ENCODE peak calls at places on chromosomes 5 and 9, in six cellular contexts. N is psoas muscle, G is mammary epithelial cell, X is aorta, V is SJSA1, Z is RWPE2. A is an unnamed sample. For H3K9me3, the result is how much of the 10 kb centered on the place peaks cover.

GRCh38 chr5:138738399-138738798 is 14.8 kb upstream of the CTNNA1 start:
- DNase-seq in N (no peak), G (no peak), X (no peak), V (no peak), Z (no peak), A (no peak)

GRCh38 chr5:179114756-179115155 is 54.6 kb downstream of the ZNF354C start:
- DNase-seq in N (no peak), G (no peak), X (no peak), V (no peak), Z (peak), A (no peak)

GRCh38 chr5:57450991-57451876 is 31.4 kb downstream of the ACTBL2 start:
- DNase-seq in N (no peak), G (no peak), X (no peak), V (peak), Z (no peak), A (no peak)

GRCh38 chr9:108478431-108478837 is 377.4 kb downstream of the ACTL7B start:
- DNase-seq in N (peak), G (peak), X (peak), V (no peak), Z (peak), A (no peak)

GRCh38 chr5:8517461-8517860 is 648.5 kb downstream of the MTRR start:
- DNase-seq in N (no peak), G (peak), X (no peak), V (no peak), Z (no peak), A (no peak)

GRCh38 chr9:16333697-16334096 is 536.8 kb downstream of the BNC2 start:
- DNase-seq in N (no peak), G (no peak), X (no peak), V (no peak), Z (no peak), A (no peak)

GRCh38 chr9:72299017-72299603 is 65.9 kb downstream of the ZFAND5 start:
- DNase-seq in N (no peak), G (no peak), X (no peak), V (no peak), Z (no peak), A (no peak)

GRCh38 chr5:134122530-134122929 is 8.0 kb downstream of the TCF7 start:
- DNase-seq in N (no peak), G (no peak), X (no peak), V (no peak), Z (no peak), A (peak)

GRCh38 chr5:150789943-150790611 is 11.5 kb downstream of the SMIM3 start:
- DNase-seq in N (peak), G (peak), X (peak), V (peak), Z (peak), A (no peak)

GRCh38 chr9:81396528-81396927 is 292.8 kb downstream of the TLE1 start:
- DNase-seq in N (no peak), G (no peak), X (no peak), V (no peak), Z (no peak), A (no peak)

GRCh38 chr5:76943006-76943405 is 9.8 kb upstream of the CRHBP start:
- DNase-seq in N (no peak), G (no peak), X (no peak), V (no peak), Z (no peak), A (no peak)

GRCh38 chr5:96408276-96408777 is 24.7 kb downstream of the PCSK1 start:
- DNase-seq in N (no peak), G (peak), X (no peak), V (no peak), Z (peak), A (no peak)

GRCh38 chr5:111731638-111732037 is 25.4 kb downstream of the NREP start:
- DNase-seq in N (no peak), G (no peak), X (no peak), V (no peak), Z (no peak), A (no peak)

GRCh38 chr5:73748510-73749410 is 122.8 kb downstream of the ARHGEF28 start:
- DNase-seq in N (peak), G (no peak), X (peak), V (no peak), Z (no peak), A (no peak)

GRCh38 chr9:4842213-4842612 is 49.5 kb downstream of the RCL1 start:
- DNase-seq in N (no peak), G (no peak), X (no peak), V (no peak), Z (no peak), A (no peak)

GRCh38 chr9:81207651-81208050 is 481.7 kb downstream of the TLE1 start:
- DNase-seq in N (no peak), G (no peak), X (no peak), V (no peak), Z (no peak), A (no peak)

GRCh38 chr5:81249240-81249639 is 16.1 kb downstream of the CKMT2 start:
- DNase-seq in N (no peak), G (no peak), X (no peak), V (no peak), Z (no peak), A (no peak)

GRCh38 chr9:3299872-3300271 is 225.9 kb downstream of the RFX3 start:
- DNase-seq in N (no peak), G (no peak), X (no peak), V (no peak), Z (no peak), A (no peak)

GRCh38 chr5:125950012-125950411 is 473.2 kb upstream of the GRAMD2B start:
- DNase-seq in N (no peak), G (no peak), X (no peak), V (no peak), Z (no peak), A (no peak)

GRCh38 chr9:78439866-78440830 is 143.2 kb downstream of the PSAT1 start:
- DNase-seq in N (no peak), G (no peak), X (no peak), V (peak), Z (no peak), A (no peak)

GRCh38 chr5:137176126-137176525 is 323.0 kb downstream of the SPOCK1 start:
- DNase-seq in N (no peak), G (no peak), X (no peak), V (no peak), Z (no peak), A (no peak)

GRCh38 chr5:125316913-125317545 is 570.6 kb upstream of the ZNF608 start:
- DNase-seq in N (no peak), G (no peak), X (no peak), V (no peak), Z (no peak), A (no peak)

GRCh38 chr9:40911647-40912046 is 216.8 kb downstream of the FOXD4L6 start:
- DNase-seq in N (no peak), G (no peak), X (no peak), V (no peak), Z (no peak), A (no peak)

GRCh38 chr9:40913096-40913719 is 215.3 kb downstream of the FOXD4L6 start:
- DNase-seq in N (no peak), G (no peak), X (no peak), V (no peak), Z (no peak), A (no peak)

GRCh38 chr9:40913928-40914673 is 214.4 kb downstream of the FOXD4L6 start:
- DNase-seq in N (no peak), G (no peak), X (no peak), V (no peak), Z (no peak), A (no peak)

GRCh38 chr9:40907657-40908624 is 220.5 kb downstream of the FOXD4L6 start:
- DNase-seq in N (no peak), G (no peak), X (no peak), V (no peak), Z (no peak), A (no peak)

DNA sequence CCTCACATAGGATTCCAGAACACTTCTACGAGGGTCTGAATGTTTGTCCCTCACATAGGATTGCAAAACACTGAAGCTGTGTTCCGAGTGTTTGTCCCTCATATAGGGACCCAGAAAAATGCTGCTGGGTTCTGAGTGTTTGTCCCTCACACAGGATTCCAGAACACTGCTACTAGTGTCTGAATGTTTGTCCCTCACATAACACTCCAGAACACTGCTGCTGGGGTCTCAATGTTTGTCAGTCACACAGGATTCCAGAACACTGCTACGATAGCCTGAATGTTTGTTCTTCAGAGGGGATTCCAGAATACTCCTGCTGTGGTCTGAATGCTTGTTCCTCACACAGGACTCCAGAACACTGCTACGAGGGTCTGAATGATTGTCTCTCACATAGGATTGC is 218.7 kb downstream of the FOXD4L6 start:
- DNase-seq in N (no peak), G (no peak), X (no peak), V (no peak), Z (no peak), A (no peak)
- H3K9me3 ChIP-seq in N (half or more), G (under half), X (half or more), V (under half), Z (under half), A (half or more)

GRCh38 chr5:171315925-171316257 is 6.8 kb downstream of the TLX3 start:
- DNase-seq in N (no peak), G (no peak), X (no peak), V (no peak), Z (no peak), A (no peak)
- H3K9me3 ChIP-seq in N (under half), G (under half), X (under half), V (under half), Z (under half), A (under half)

GRCh38 chr5:3103241-3103855 is 351.9 kb upstream of the IRX2 start:
- DNase-seq in N (no peak), G (no peak), X (no peak), V (no peak), Z (no peak), A (no peak)

GRCh38 chr5:3102531-3102930 is 351.1 kb upstream of the IRX2 start:
- DNase-seq in N (no peak), G (no peak), X (no peak), V (no peak), Z (no peak), A (no peak)

GRCh38 chr5:3099954-3100353 is 348.5 kb upstream of the IRX2 start:
- DNase-seq in N (no peak), G (no peak), X (no peak), V (no peak), Z (no peak), A (no peak)

GRCh38 chr5:3100921-3101551 is 349.6 kb upstream of the IRX2 start:
- DNase-seq in N (no peak), G (no peak), X (no peak), V (no peak), Z (no peak), A (no peak)

GRCh38 chr5:3101561-3101960 is 350.1 kb upstream of the IRX2 start:
- DNase-seq in N (no peak), G (no peak), X (no peak), V (no peak), Z (no peak), A (no peak)
- H3K9me3 ChIP-seq in N (under half), G (under half), X (under half), V (under half), Z (under half), A (under half)

GRCh38 chr9:61666310-61666709 is 476.5 kb downstream of the SPATA31A7 start:
- DNase-seq in N (no peak), G (no peak), X (no peak), V (no peak), Z (no peak), A (no peak)
- H3K9me3 ChIP-seq in N (under half), G (under half), X (under half), V (under half), Z (under half), A (under half)

DNA sequence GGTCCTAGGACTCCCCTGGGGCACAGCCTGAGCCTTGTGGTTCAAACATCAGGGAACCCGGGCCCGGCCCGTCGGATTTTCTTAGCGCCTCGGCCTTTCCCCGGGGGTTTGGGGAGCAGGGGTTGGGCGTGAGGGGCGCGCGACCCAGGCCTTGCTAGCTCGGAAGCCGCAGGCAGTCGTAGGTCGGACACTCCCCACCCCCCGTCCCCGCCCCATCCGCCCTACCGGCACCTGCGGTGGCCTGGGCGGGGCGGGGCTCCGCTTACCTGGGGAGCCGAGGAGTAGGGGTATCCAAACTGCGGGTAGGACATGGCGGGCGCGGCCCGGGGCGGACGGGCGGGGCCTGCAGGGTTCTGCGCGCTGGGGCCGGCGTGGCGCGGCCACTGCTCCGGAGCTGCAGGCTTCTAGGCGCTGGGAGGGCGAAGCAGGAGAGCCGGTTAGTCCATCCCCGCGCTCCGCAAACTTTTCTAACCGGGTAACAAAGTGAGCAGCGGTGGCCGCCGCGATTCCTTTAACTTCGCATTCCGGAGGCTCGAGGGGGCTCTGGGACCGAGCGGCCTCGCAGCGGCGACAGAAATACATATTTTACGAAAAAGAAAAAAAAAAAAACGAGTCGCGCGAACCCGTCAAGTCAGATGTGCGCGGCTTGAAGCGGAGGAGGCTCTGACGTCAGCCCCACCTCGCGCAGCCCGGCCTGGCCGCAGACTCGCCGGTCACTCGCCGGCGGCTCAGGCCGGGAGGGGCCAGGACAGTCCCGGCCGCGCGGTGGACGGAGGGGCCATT is at the start of gene IRX4:
- DNase-seq in N (peak), G (peak), X (peak), V (no peak), Z (peak), A (no peak)
- H3K9me3 ChIP-seq in N (under half), G (under half), X (under half), V (under half), Z (under half), A (under half)

GRCh38 chr9:135001526-135001925 is 83.8 kb upstream of the FCN1 start:
- DNase-seq in N (no peak), G (no peak), X (no peak), V (no peak), Z (no peak), A (no peak)

GRCh38 chr9:135002336-135002735 is 84.6 kb upstream of the FCN1 start:
- DNase-seq in N (peak), G (no peak), X (no peak), V (no peak), Z (no peak), A (no peak)

GRCh38 chr9:135004772-135005171 is 82.7 kb upstream of the OLFM1 start:
- DNase-seq in N (no peak), G (no peak), X (no peak), V (no peak), Z (no peak), A (no peak)

GRCh38 chr9:134996591-134997530 is 79.1 kb upstream of the FCN1 start:
- DNase-seq in N (peak), G (no peak), X (peak), V (no peak), Z (peak), A (no peak)

GRCh38 chr9:135000647-135001245 is 83.0 kb upstream of the FCN1 start:
- DNase-seq in N (no peak), G (no peak), X (no peak), V (no peak), Z (no peak), A (no peak)
- H3K9me3 ChIP-seq in N (under half), G (under half), X (under half), V (under half), Z (under half), A (under half)

GRCh38 chr9:13816837-13817236 is 497.1 kb downstream of the NFIB start:
- DNase-seq in N (peak), G (peak), X (no peak), V (no peak), Z (no peak), A (no peak)
- H3K9me3 ChIP-seq in N (under half), G (under half), X (under half), V (under half), Z (under half), A (under half)

GRCh38 chr5:45826055-45826454 is 129.9 kb upstream of the HCN1 start:
- DNase-seq in N (no peak), G (no peak), X (no peak), V (no peak), Z (no peak), A (no peak)
- H3K9me3 ChIP-seq in N (under half), G (under half), X (under half), V (under half), Z (under half), A (under half)